ENCODE peak calls at places on chromosomes 12 and 14, in five cellular contexts. O, R, A, H and X are unnamed samples.

GRCh38 chr12:79614730-79615129 is 76.0 kb downstream of the PAWR start:
- DNase-seq in H (peak), A (no peak), O (no peak), R (no peak), X (no peak)

GRCh38 chr12:92503029-92503931 is 199.5 kb upstream of the PLEKHG7 start:
- DNase-seq in H (no peak), A (no peak), R (no peak), O (no peak), X (peak)

GRCh38 chr12:68402422-68402821 is 70.3 kb upstream of the MDM1 start:
- DNase-seq in A (no peak), H (no peak), O (no peak), R (no peak), X (no peak)

GRCh38 chr12:79634957-79635471 is 55.8 kb downstream of the PAWR start:
- DNase-seq in R (peak), O (no peak), A (peak), H (no peak), X (peak)

GRCh38 chr12:52171950-52172512 is 19.8 kb downstream of the KRT80 start:
- DNase-seq in O (peak), R (no peak), A (peak), H (peak), X (no peak)

GRCh38 chr12:53948650-53949593 is 5.8 kb upstream of the HOXC12 start:
- DNase-seq in O (no peak), H (no peak), A (no peak), R (no peak), X (no peak)

GRCh38 chr12:109763201-109763841 is 49.7 kb downstream of the FAM222A start:
- DNase-seq in R (no peak), A (peak), H (peak), O (peak), X (peak)

GRCh38 chr14:61322011-61322798 is 826 bp downstream of the PRKCH start:
- DNase-seq in O (peak), R (no peak), H (no peak), A (peak), X (no peak)

GRCh38 chr12:81558031-81558430 is 201.1 kb downstream of the PPFIA2 start:
- DNase-seq in R (no peak), A (no peak), O (no peak), H (peak), X (peak)

GRCh38 chr14:24680516-24680915 is 46.5 kb upstream of the GZMB start:
- DNase-seq in H (no peak), A (no peak), R (no peak), O (no peak), X (no peak)

GRCh38 chr14:52835122-52835903 is 43.9 kb upstream of the GNPNAT1 start:
- DNase-seq in H (peak), A (peak), O (no peak), R (no peak), X (peak)

GRCh38 chr12:100141998-100142850 is 450 bp downstream of the BLTP3B start:
- DNase-seq in O (peak), R (peak), A (no peak), H (no peak), X (no peak)

GRCh38 chr14:104634886-104635570 is 30.5 kb upstream of the TMEM179 start:
- DNase-seq in R (no peak), O (no peak), H (no peak), A (no peak), X (no peak)

GRCh38 chr12:121789800-121790748 is 3.4 kb downstream of the RHOF start:
- DNase-seq in R (no peak), O (no peak), A (peak), H (peak), X (peak)

GRCh38 chr12:6122211-6122610 is 2.3 kb downstream of the VWF start:
- DNase-seq in H (no peak), O (no peak), A (no peak), R (no peak), X (no peak)

GRCh38 chr14:104783484-104784217 is 11.9 kb downstream of the AKT1 start:
- DNase-seq in R (no peak), H (no peak), O (no peak), A (no peak), X (no peak)

GRCh38 chr14:88281447-88281846 is 41.6 kb downstream of the KCNK10 start:
- DNase-seq in H (peak), R (no peak), O (no peak), A (no peak), X (no peak)

GRCh38 chr12:43805857-43806736 is at the start of gene TWF1:
- DNase-seq in R (peak), O (peak), A (peak), H (peak), X (peak)

GRCh38 chr14:31410048-31410654 is 10.2 kb downstream of the HEATR5A start:
- DNase-seq in H (no peak), A (no peak), O (no peak), R (no peak), X (no peak)

GRCh38 chr14:33774866-33775519 is 175.9 kb downstream of the EGLN3 start:
- DNase-seq in O (no peak), A (no peak), H (no peak), R (no peak), X (no peak)

GRCh38 chr14:60506985-60507829 is 1.7 kb upstream of the SIX6 start:
- DNase-seq in O (peak), R (no peak), A (no peak), H (no peak), X (no peak)

GRCh38 chr12:49331360-49332222 is 5.4 kb downstream of the C1QL4 start:
- DNase-seq in A (peak), R (no peak), H (peak), O (peak), X (peak)

GRCh38 chr12:92978607-92979006 is 49.5 kb upstream of the EEA1 start:
- DNase-seq in A (no peak), R (no peak), O (no peak), H (no peak), X (no peak)

GRCh38 chr14:93086441-93087055 is 29.2 kb downstream of the ITPK1 start:
- DNase-seq in O (no peak), A (no peak), H (no peak), R (no peak), X (no peak)

GRCh38 chr14:100844846-100845245 is 18.9 kb downstream of the MEG3 start:
- DNase-seq in R (no peak), O (no peak), A (no peak), H (no peak), X (no peak)

GRCh38 chr14:68983210-68983609 is 4.1 kb upstream of the ACTN1 start:
- DNase-seq in O (no peak), A (no peak), H (no peak), R (no peak), X (no peak)

GRCh38 chr12:104131609-104132008 is 6.4 kb downstream of the NFYB start:
- DNase-seq in A (no peak), H (no peak), O (no peak), R (no peak), X (no peak)

GRCh38 chr12:7439579-7440505 is 4.1 kb downstream of the CD163L1 start:
- DNase-seq in O (peak), A (peak), H (peak), R (peak), X (peak)

GRCh38 chr12:28507055-28507454 is 316.8 kb downstream of the CCDC91 start:
- DNase-seq in O (no peak), A (no peak), R (no peak), H (peak), X (no peak)

GRCh38 chr14:32509632-32510187 is 180.6 kb downstream of the AKAP6 start:
- DNase-seq in O (no peak), R (no peak), A (peak), H (peak), X (peak)
- H3K4me3 ChIP-seq in O (no peak), R (no peak), A (no peak), H (no peak), X (no peak)

GRCh38 chr14:92039073-92039719 is 663 bp downstream of the TRIP11 start:
- DNase-seq in R (peak), H (peak), A (peak), O (peak), X (peak)
- H3K14ac ChIP-seq in R (no peak), H (peak), A (peak), O (no peak), X (peak)

DNA sequence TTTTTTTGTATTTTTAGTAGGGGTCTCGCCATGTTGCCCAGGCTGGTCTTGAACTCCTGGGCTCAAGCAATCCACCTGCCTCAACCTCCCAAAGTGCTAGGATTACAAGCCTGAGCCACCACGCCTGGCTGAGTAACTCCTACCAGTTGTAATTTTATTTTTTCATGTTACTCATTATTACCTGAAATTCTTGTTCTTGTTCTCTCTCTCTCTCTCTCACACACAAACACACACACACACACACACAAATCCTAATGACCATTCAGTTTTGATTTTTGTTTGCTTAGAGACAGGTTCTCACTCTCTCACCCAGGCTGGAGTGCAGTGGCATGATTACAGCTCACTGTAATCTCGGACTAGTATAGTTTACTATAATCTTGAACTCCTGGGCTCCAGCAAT is 30.2 kb downstream of the DNAL1 start:
- DNase-seq in H (no peak), A (no peak), O (no peak), R (no peak), X (no peak)
- H3K4me3 ChIP-seq in H (no peak), A (no peak), O (no peak), R (no peak), X (no peak)

GRCh38 chr12:58918475-58918874 is 1.8 kb downstream of the LRIG3 start:
- DNase-seq in A (no peak), R (no peak), O (no peak), H (peak), X (peak)

GRCh38 chr12:58919271-58920101 is 818 bp downstream of the LRIG3 start:
- DNase-seq in O (no peak), A (peak), H (peak), R (peak), X (peak)

GRCh38 chr12:58917699-58918334 is 2.5 kb downstream of the LRIG3 start:
- DNase-seq in R (no peak), O (no peak), H (no peak), A (no peak), X (peak)

GRCh38 chr12:58920956-58921861 is 905 bp upstream of the LRIG3 start:
- DNase-seq in A (no peak), H (no peak), O (no peak), R (no peak), X (no peak)

GRCh38 chr12:58920102-58920955 is at the start of gene LRIG3:
- DNase-seq in A (peak), H (peak), R (peak), O (peak), X (peak)
- H3K14ac ChIP-seq in A (peak), H (peak), R (peak), O (peak), X (peak)